ENCODE peak calls at places on chromosomes 2 and 18, in five cellular contexts. O is GF-D8; X is activated CD8-positive, alpha-beta memory T cell treated with anti-CD3 and anti-CD28 coated beads for 48 hours; E is GM03348; T is NCI-H2081. W is an unnamed sample.

GRCh38 chr18:13680612-13681011 is 45.7 kb downstream of the FAM210A start:
- DNase-seq in E (no peak), T (no peak), O (no peak), X (no peak), W (no peak)

GRCh38 chr18:34730774-34731173 is 20.7 kb downstream of the DTNA start:
- DNase-seq in X (no peak), E (no peak), T (no peak), O (no peak), W (no peak)

GRCh38 chr2:233061591-233062446 is 1.7 kb downstream of the INPP5D start:
- DNase-seq in T (no peak), O (peak; percentile 14), E (no peak), X (no peak), W (no peak)

GRCh38 chr2:150081775-150082517 is 405.5 kb downstream of the RND3 start:
- DNase-seq in O (no peak), T (no peak), E (no peak), X (no peak), W (no peak)

GRCh38 chr18:54717673-54718435 is 110.4 kb upstream of the RAB27B start:
- DNase-seq in E (peak; percentile 10), O (peak; percentile 89), X (peak; percentile 4), T (peak; percentile 53), W (no peak)

GRCh38 chr2:208948073-208948472 is 475.8 kb upstream of the MAP2 start:
- DNase-seq in T (no peak), E (no peak), O (no peak), X (no peak), W (no peak)

GRCh38 chr2:209681201-209681735 is 90.4 kb upstream of the UNC80 start:
- DNase-seq in X (no peak), T (no peak), O (no peak), E (no peak), W (no peak)

GRCh38 chr2:150876201-150877085 is 385.2 kb downstream of the RBM43 start:
- DNase-seq in O (no peak), X (no peak), E (no peak), T (no peak), W (no peak)

GRCh38 chr2:227653419-227653818 is 13.2 kb upstream of the SCYGR5 start:
- DNase-seq in T (no peak), O (no peak), X (no peak), E (peak; percentile 13), W (no peak)

GRCh38 chr2:20103514-20103913 is 52.1 kb upstream of the LAPTM4A start:
- DNase-seq in T (no peak), X (no peak), E (no peak), O (no peak), W (no peak)

GRCh38 chr18:10194592-10194991 is 259.8 kb upstream of the APCDD1 start:
- DNase-seq in E (peak; percentile 27), X (no peak), T (no peak), O (no peak), W (no peak)